ENCODE peak calls at places on chromosomes 2 and 18, in six cellular contexts. C is astrocyte, X is neural progenitor cell, T is MM.1S, Q is GM23338, I is GM12878. Y is an unnamed sample.
A peak's percentile ranks its signal among the peaks of the same experiment; 100 is the strongest.

GRCh38 chr2:152500777-152501176 is 165.8 kb downstream of the FMNL2 start:
- DNase-seq in Q (no peak), C (no peak), T (no peak), I (no peak), X (no peak), Y (no peak)

GRCh38 chr2:233950078-233950825 is 33.1 kb downstream of the TRPM8 start:
- DNase-seq in Q (no peak), X (no peak), C (no peak), I (no peak), T (no peak), Y (no peak)

GRCh38 chr2:158102446-158102845 is 770 bp downstream of the UPP2 start:
- DNase-seq in X (no peak), Q (no peak), T (no peak), I (no peak), C (peak; percentile 17), Y (no peak)

GRCh38 chr2:179446475-179447141 is 182.0 kb upstream of the SESTD1 start:
- DNase-seq in X (no peak), I (no peak), Q (no peak), C (no peak), T (no peak), Y (no peak)

GRCh38 chr2:132477962-132478361 is 61.4 kb downstream of the GPR39 start:
- DNase-seq in X (no peak), C (peak; percentile 85), Q (no peak), T (no peak), I (no peak), Y (peak; percentile 12)

GRCh38 chr2:95074663-95075439 is 46.8 kb downstream of the MRPS5 start:
- DNase-seq in T (no peak), C (no peak), Q (no peak), X (no peak), I (no peak), Y (no peak)

GRCh38 chr2:220504890-220505564 is 877.6 kb downstream of the SLC4A3 start:
- DNase-seq in Q (peak; percentile 48), C (peak; percentile 45), X (no peak), T (no peak), I (no peak), Y (no peak)

GRCh38 chr2:14700753-14701152 is 68.2 kb downstream of the LRATD1 start:
- DNase-seq in I (no peak), X (no peak), Q (peak; percentile 2), T (no peak), C (peak; percentile 86), Y (no peak)

GRCh38 chr18:13540783-13541182 is 185.6 kb downstream of the FAM210A start:
- DNase-seq in C (no peak), Q (no peak), X (no peak), T (no peak), I (no peak), Y (no peak)

DNA sequence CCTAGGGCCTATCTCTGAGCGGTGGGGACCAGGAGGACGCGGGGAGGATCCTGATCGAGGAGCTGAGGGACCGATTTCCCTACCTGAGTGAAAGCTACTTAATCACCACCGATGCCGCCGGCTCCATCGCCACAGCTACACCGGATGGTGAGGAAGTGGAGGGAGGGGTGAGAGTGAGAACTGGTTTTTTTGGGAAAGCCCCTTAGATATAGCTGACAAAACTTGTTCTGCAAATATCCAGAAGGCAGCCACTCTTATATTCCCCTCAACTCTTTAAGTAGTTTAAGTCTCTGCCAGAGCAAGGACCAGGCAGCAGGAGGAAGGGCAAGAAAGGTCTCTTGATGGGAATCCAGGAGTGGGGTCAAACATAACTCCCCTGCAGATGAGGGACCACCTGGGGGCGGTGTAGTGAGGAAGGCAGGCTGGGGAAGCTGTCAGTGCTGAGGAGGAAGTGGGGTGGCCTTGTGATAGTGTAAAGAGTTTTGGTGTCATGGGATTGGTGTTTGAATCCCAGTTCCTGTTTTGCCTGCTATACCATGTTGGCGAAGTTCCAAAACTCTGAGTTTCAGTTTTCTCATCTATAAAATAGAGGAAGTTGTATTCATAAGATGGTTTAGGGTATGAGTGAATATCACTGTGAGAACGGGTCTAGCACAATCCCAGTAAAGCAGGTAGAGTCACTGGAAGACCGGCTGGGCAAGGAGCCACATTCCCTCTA is 3.4 kb downstream of the NAGK start:
- DNase-seq in X (no peak), Q (peak; percentile 47), C (no peak), I (peak; percentile 94), T (peak; percentile 67), Y (no peak)
- H3K27ac ChIP-seq in X (no peak overlapping the region), Q (no peak overlapping the region), C (no peak overlapping the region), I (peak overlapping the region; percentile 95), T (peak overlapping the region; percentile 71), Y (no peak overlapping the region)

GRCh38 chr2:236167297-236168109 is 683 bp downstream of the GBX2 start:
- DNase-seq in Q (peak; percentile 58), I (no peak), C (peak; percentile 44), T (no peak), X (peak; percentile 86), Y (peak; percentile 35)

GRCh38 chr2:236168110-236169067 is at the start of gene GBX2:
- DNase-seq in X (peak; percentile 95), T (no peak), C (peak; percentile 42), I (no peak), Q (peak; percentile 95), Y (peak; percentile 92)

GRCh38 chr2:236169741-236170654 is 1.8 kb upstream of the GBX2 start:
- DNase-seq in C (no peak), Q (peak; percentile 58), T (no peak), X (peak; percentile 76), I (no peak), Y (no peak)

GRCh38 chr2:236170678-236171212 is 2.6 kb upstream of the GBX2 start:
- DNase-seq in C (no peak), Q (no peak), T (no peak), X (peak; percentile 24), I (no peak), Y (no peak)

DNA sequence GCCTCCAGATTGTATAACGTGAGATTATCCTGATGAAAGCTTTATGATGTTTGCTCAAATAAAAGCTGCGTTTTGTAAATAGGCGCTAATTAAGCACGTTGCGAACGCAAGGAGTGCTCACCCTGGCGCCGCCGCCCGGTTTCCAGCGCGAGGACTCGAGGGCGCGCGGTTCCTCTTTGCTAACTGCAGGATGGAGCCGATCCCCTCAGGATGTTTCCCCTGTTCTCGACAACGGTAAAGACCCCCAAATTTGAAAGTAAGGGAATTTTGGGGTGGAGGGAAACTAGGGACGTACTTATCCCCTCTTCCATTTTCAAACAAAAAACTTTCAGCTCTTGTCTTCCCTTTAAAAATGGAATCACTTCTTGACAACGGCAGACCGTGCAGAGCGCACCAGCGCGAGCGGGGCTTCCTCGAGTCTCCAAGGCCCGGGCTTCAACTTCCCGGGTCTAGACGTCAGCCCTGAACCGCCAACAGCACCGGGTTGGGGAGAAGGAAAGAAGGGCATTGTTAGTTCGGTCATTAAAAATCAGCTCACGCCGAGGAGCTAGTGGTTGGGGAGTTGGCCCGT is 1.1 kb upstream of the GBX2 start:
- DNase-seq in X (peak; percentile 67), C (no peak), T (no peak), I (no peak), Q (peak; percentile 68), Y (peak; percentile 34)
- TF ChIP-seq EZH2 in X (peak; percentile 78), C (peak; percentile 7), T (no peak), I (no peak), Q (peak; percentile 88), Y (no peak)

GRCh38 chr2:130185436-130185835 is 3.4 kb downstream of the MZT2B start:
- DNase-seq in Q (no peak), I (no peak), T (no peak), X (no peak), C (no peak), Y (no peak)

GRCh38 chr2:130181338-130181879 is at the start of gene SMPD4:
- DNase-seq in Q (peak; percentile 96), T (peak; percentile 96), X (peak; percentile 98), I (peak; percentile 80), C (peak; percentile 85), Y (peak; percentile 98)

GRCh38 chr2:130185896-130186295 is 3.8 kb downstream of the MZT2B start:
- DNase-seq in Q (no peak), T (no peak), C (no peak), X (no peak), I (no peak), Y (no peak)

GRCh38 chr2:130186391-130186790 is 4.3 kb downstream of the MZT2B start:
- DNase-seq in T (no peak), C (no peak), X (no peak), I (no peak), Q (no peak), Y (no peak)

DNA sequence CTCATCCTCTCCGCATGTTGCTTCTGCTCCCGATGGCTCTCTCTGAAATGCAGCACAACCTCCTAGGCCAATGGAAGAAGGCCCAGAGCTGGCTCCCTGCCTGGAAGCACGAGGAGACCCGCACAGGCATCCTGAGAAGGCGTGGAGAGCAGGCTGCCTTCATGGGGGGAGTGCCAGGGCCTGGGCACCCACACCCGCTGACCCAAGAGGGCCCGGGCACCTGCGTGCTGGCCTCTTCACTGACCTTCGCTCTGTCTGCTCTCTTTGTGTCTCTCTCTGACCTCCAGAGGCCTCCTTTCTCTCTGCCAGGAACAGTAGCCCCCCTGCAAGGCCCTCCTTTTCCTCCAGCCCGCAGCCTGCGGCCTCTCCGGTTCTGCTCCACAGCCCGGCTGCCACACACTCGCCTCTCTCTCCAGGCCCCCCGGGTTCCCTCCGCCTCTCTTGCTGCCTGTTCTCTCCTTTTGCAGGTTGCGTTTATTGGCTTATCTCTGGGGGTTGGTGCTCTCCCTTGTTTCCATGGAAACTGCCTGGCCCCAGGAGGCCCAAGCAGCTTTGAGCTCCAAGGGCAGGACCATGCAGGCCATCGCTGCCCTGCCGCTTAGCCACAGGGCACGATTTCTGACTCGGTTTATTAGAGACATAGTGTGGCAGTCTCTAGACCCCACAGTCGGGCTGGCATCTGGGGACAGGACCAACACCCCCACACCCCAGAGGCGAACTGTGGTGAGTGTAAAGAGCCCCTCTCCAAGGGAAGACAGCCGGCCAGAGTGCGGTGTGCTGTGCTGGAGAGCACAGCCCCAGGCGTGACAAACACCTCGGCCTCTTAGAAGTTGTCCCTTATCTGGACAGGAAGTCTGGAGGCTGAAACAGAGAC is 1.7 kb downstream of the MZT2B start:
- DNase-seq in Q (no peak), C (peak; percentile 26), T (no peak), I (no peak), X (peak; percentile 60), Y (peak; percentile 15)
- H3K27ac ChIP-seq in Q (no peak overlapping the region), C (no peak overlapping the region), T (no peak overlapping the region), I (peak overlapping the region; percentile 70), X (no peak overlapping the region), Y (peak overlapping the region; percentile 94)

GRCh38 chr18:49558356-49558755 is 3.5 kb upstream of the LIPG start:
- DNase-seq in T (no peak), X (no peak), Q (no peak), C (no peak), I (no peak), Y (no peak)

GRCh38 chr18:49561377-49562193 is at the start of gene LIPG:
- DNase-seq in Q (peak; percentile 94), I (no peak), X (peak; percentile 93), T (peak; percentile 69), C (peak; percentile 83), Y (peak; percentile 83)

GRCh38 chr18:49562481-49563129 is 748 bp downstream of the LIPG start:
- DNase-seq in I (no peak), C (no peak), Q (peak; percentile 50), T (no peak), X (peak; percentile 64), Y (no peak)

GRCh38 chr18:49561127-49561376 is 805 bp upstream of the LIPG start:
- DNase-seq in I (no peak), X (no peak), T (no peak), Q (no peak), C (no peak), Y (peak; percentile 31)

GRCh38 chr18:49560277-49561126 is 1.4 kb upstream of the LIPG start:
- DNase-seq in X (peak; percentile 56), T (no peak), I (no peak), Q (peak; percentile 66), C (no peak), Y (peak; percentile 26)
- TF ChIP-seq EZH2 in X (peak; percentile 78), T (no peak), I (no peak), Q (no peak), C (peak; percentile 69), Y (no peak)

Y was measured in A673.